ENCODE peak calls at places on chromosomes 7 and 10, in five cellular contexts. N, C, P, E and G are unnamed samples.

GRCh38 chr10:103451871-103452713 is at the start of gene CALHM2:
- DNase-seq in N (peak), C (peak), P (peak), E (peak), G (peak)

GRCh38 chr10:125795637-125796190 is 20.1 kb upstream of the MMP21 start:
- DNase-seq in N (no peak), C (no peak), P (no peak), E (no peak), G (no peak)

GRCh38 chr10:32983333-32983909 is 25.4 kb upstream of the ITGB1 start:
- DNase-seq in N (no peak), C (peak), P (no peak), E (no peak), G (peak)

GRCh38 chr10:3095373-3096139 is 28.2 kb downstream of the PFKP start:
- DNase-seq in N (peak), C (peak), P (peak), E (no peak), G (peak)

GRCh38 chr10:58843760-58844159 is 331.1 kb downstream of the BICC1 start:
- DNase-seq in N (no peak), C (no peak), P (no peak), E (no peak), G (no peak)

GRCh38 chr7:126657599-126658358 is 595.0 kb downstream of the GRM8 start:
- DNase-seq in N (no peak), C (no peak), P (no peak), E (no peak), G (no peak)

GRCh38 chr10:71771204-71771603 is 2.1 kb downstream of the VSIR start:
- DNase-seq in N (no peak), C (no peak), P (no peak), E (no peak), G (no peak)

GRCh38 chr7:120184866-120185265 is 88.1 kb upstream of the KCND2 start:
- DNase-seq in N (no peak), C (no peak), P (no peak), E (no peak), G (no peak)

GRCh38 chr10:28928484-28928883 is 251.2 kb downstream of the BAMBI start:
- DNase-seq in N (no peak), C (peak), P (no peak), E (no peak), G (peak)

GRCh38 chr7:21942955-21943354 is 2.7 kb downstream of the CDCA7L start:
- DNase-seq in N (no peak), C (peak), P (no peak), E (no peak), G (no peak)

GRCh38 chr7:77680266-77680665 is 16.0 kb upstream of the RSBN1L start:
- DNase-seq in N (no peak), C (peak), P (no peak), E (no peak), G (no peak)

GRCh38 chr7:46220066-46220630 is 299.1 kb upstream of the IGFBP3 start:
- DNase-seq in N (no peak), C (peak), P (no peak), E (no peak), G (peak)

GRCh38 chr7:12110425-12110824 is 100.7 kb upstream of the TMEM106B start:
- DNase-seq in N (no peak), C (no peak), P (no peak), E (no peak), G (no peak)

GRCh38 chr7:136585954-136586670 is 282.3 kb upstream of the CHRM2 start:
- DNase-seq in N (no peak), C (peak), P (no peak), E (no peak), G (no peak)

GRCh38 chr10:48314107-48314506 is 7.6 kb downstream of the MAPK8 start:
- DNase-seq in N (no peak), C (no peak), P (no peak), E (no peak), G (no peak)

GRCh38 chr10:111130471-111130870 is 53.6 kb downstream of the ADRA2A start:
- DNase-seq in N (no peak), C (no peak), P (no peak), E (no peak), G (no peak)